ENCODE peak calls at places on chromosomes 1 and 21, in four cellular contexts. One of them, this sample, is unnamed. For H3K9me3, the result is how much of the 10 kb centered on the place peaks cover.

GRCh38 chr21:29788752-29789151 is 151.0 kb downstream of the GRIK1 start:
- DNase-seq in lower lobe of right lung: no peak
- DNase-seq in CD8-positive, alpha-beta T cell: no peak
- DNase-seq in cardiac muscle cell: no peak
- DNase-seq in this sample: no peak

GRCh38 chr1:222064388-222065201 is 322.7 kb upstream of the DUSP10 start:
- DNase-seq in lower lobe of right lung: no peak
- DNase-seq in CD8-positive, alpha-beta T cell: no peak
- DNase-seq in cardiac muscle cell: no peak
- DNase-seq in this sample: no peak

GRCh38 chr21:15121655-15122120 is 56.9 kb upstream of the NRIP1 start:
- DNase-seq in lower lobe of right lung: peak
- DNase-seq in CD8-positive, alpha-beta T cell: no peak
- DNase-seq in cardiac muscle cell: no peak
- DNase-seq in this sample: no peak

GRCh38 chr21:46472246-46472645 is 13.6 kb downstream of the DIP2A start:
- DNase-seq in lower lobe of right lung: no peak
- DNase-seq in CD8-positive, alpha-beta T cell: no peak
- DNase-seq in cardiac muscle cell: no peak
- DNase-seq in this sample: no peak

GRCh38 chr1:40058453-40059291 is 18.1 kb downstream of the CAP1 start:
- DNase-seq in lower lobe of right lung: no peak
- DNase-seq in CD8-positive, alpha-beta T cell: no peak
- DNase-seq in cardiac muscle cell: no peak
- DNase-seq in this sample: no peak

GRCh38 chr1:61226791-61227567 is 144.6 kb downstream of the NFIA start:
- DNase-seq in lower lobe of right lung: no peak
- DNase-seq in CD8-positive, alpha-beta T cell: no peak
- DNase-seq in cardiac muscle cell: peak
- DNase-seq in this sample: no peak

GRCh38 chr21:32315511-32316362 is 17.1 kb downstream of the MRAP start:
- DNase-seq in lower lobe of right lung: no peak
- DNase-seq in CD8-positive, alpha-beta T cell: no peak
- DNase-seq in cardiac muscle cell: no peak
- DNase-seq in this sample: no peak

GRCh38 chr1:201405484-201405831 is 6.3 kb upstream of the LAD1 start:
- DNase-seq in lower lobe of right lung: peak
- DNase-seq in CD8-positive, alpha-beta T cell: no peak
- DNase-seq in cardiac muscle cell: no peak
- DNase-seq in this sample: no peak

GRCh38 chr1:147600119-147601111 is 59.1 kb downstream of the BCL9 start:
- DNase-seq in lower lobe of right lung: no peak
- DNase-seq in CD8-positive, alpha-beta T cell: no peak
- DNase-seq in cardiac muscle cell: peak
- DNase-seq in this sample: peak

GRCh38 chr1:222074317-222074716 is 332.4 kb upstream of the DUSP10 start:
- DNase-seq in lower lobe of right lung: no peak
- DNase-seq in CD8-positive, alpha-beta T cell: no peak
- DNase-seq in cardiac muscle cell: no peak
- DNase-seq in this sample: no peak

GRCh38 chr1:156711011-156711817 is 5.8 kb upstream of the CRABP2 start:
- DNase-seq in lower lobe of right lung: no peak
- DNase-seq in CD8-positive, alpha-beta T cell: no peak
- DNase-seq in cardiac muscle cell: peak
- DNase-seq in this sample: no peak

GRCh38 chr1:110212165-110213142 is 2.3 kb downstream of the KCNC4 start:
- DNase-seq in lower lobe of right lung: no peak
- DNase-seq in CD8-positive, alpha-beta T cell: no peak
- DNase-seq in cardiac muscle cell: no peak
- DNase-seq in this sample: no peak

GRCh38 chr1:45802343-45803298 is 791 bp upstream of the MAST2 start:
- DNase-seq in lower lobe of right lung: peak
- DNase-seq in CD8-positive, alpha-beta T cell: no peak
- DNase-seq in cardiac muscle cell: peak
- DNase-seq in this sample: peak

GRCh38 chr21:44842087-44842486 is 24.2 kb upstream of the SUMO3 start:
- DNase-seq in lower lobe of right lung: no peak
- DNase-seq in CD8-positive, alpha-beta T cell: no peak
- DNase-seq in cardiac muscle cell: no peak
- DNase-seq in this sample: no peak

GRCh38 chr1:216457356-216457755 is 34.1 kb upstream of the USH2A start:
- DNase-seq in lower lobe of right lung: no peak
- DNase-seq in CD8-positive, alpha-beta T cell: no peak
- DNase-seq in cardiac muscle cell: peak
- DNase-seq in this sample: no peak

GRCh38 chr1:244352156-244352830 is 99.4 kb downstream of the ADSS2 start:
- DNase-seq in lower lobe of right lung: no peak
- DNase-seq in CD8-positive, alpha-beta T cell: no peak
- DNase-seq in cardiac muscle cell: no peak
- DNase-seq in this sample: no peak

GRCh38 chr1:14570514-14570913 is 28.0 kb upstream of the KAZN start:
- DNase-seq in lower lobe of right lung: no peak
- DNase-seq in CD8-positive, alpha-beta T cell: no peak
- DNase-seq in cardiac muscle cell: no peak
- DNase-seq in this sample: no peak

GRCh38 chr1:227318852-227319607 is 738 bp upstream of the CDC42BPA start:
- DNase-seq in lower lobe of right lung: no peak
- DNase-seq in CD8-positive, alpha-beta T cell: no peak
- DNase-seq in cardiac muscle cell: peak
- DNase-seq in this sample: peak

GRCh38 chr1:1091344-1092148 is 17.4 kb upstream of the RNF223 start:
- DNase-seq in lower lobe of right lung: peak
- DNase-seq in CD8-positive, alpha-beta T cell: no peak
- DNase-seq in cardiac muscle cell: no peak
- DNase-seq in this sample: peak

GRCh38 chr1:169271094-169271493 is 96.5 kb downstream of the NME7 start:
- DNase-seq in lower lobe of right lung: no peak
- DNase-seq in CD8-positive, alpha-beta T cell: no peak
- DNase-seq in cardiac muscle cell: no peak
- DNase-seq in this sample: peak
- H3K9me3 ChIP-seq in lower lobe of right lung: under half
- H3K9me3 ChIP-seq in CD8-positive, alpha-beta T cell: under half
- H3K9me3 ChIP-seq in cardiac muscle cell: under half
- H3K9me3 ChIP-seq in this sample: under half

GRCh38 chr1:208148380-208148779 is 95.8 kb downstream of the PLXNA2 start:
- DNase-seq in lower lobe of right lung: no peak
- DNase-seq in CD8-positive, alpha-beta T cell: no peak
- DNase-seq in cardiac muscle cell: no peak
- DNase-seq in this sample: no peak
- H3K9me3 ChIP-seq in lower lobe of right lung: under half
- H3K9me3 ChIP-seq in CD8-positive, alpha-beta T cell: under half
- H3K9me3 ChIP-seq in cardiac muscle cell: under half
- H3K9me3 ChIP-seq in this sample: under half

DNA sequence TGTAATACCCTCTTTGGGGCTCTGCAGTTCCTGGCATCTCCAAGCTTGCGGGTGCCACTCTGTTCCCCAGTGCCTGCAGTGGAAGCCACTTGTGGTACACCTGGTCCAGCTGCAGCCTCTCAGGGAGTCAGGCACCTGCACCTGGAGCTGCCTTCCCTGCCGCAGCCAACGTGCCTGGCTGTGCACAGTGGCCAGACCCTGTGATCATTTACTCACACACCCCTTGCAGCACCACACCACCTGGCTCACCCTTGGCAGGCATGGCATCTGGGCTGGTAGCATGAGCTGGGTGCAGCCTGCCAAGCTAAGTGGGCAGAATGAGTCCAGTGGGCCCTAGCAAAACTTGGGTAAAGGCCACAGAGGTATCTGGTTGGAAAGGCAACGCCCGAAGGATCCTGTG is 51.1 kb upstream of the NTPCR start:
- DNase-seq in lower lobe of right lung: no peak
- DNase-seq in CD8-positive, alpha-beta T cell: no peak
- DNase-seq in cardiac muscle cell: no peak
- DNase-seq in this sample: no peak
- H3K9me3 ChIP-seq in lower lobe of right lung: under half
- H3K9me3 ChIP-seq in CD8-positive, alpha-beta T cell: under half
- H3K9me3 ChIP-seq in cardiac muscle cell: under half
- H3K9me3 ChIP-seq in this sample: under half

GRCh38 chr1:152776361-152776760 is 1.4 kb downstream of the LCE1F start:
- DNase-seq in lower lobe of right lung: no peak
- DNase-seq in CD8-positive, alpha-beta T cell: no peak
- DNase-seq in cardiac muscle cell: no peak
- DNase-seq in this sample: no peak
- H3K9me3 ChIP-seq in lower lobe of right lung: under half
- H3K9me3 ChIP-seq in CD8-positive, alpha-beta T cell: under half
- H3K9me3 ChIP-seq in cardiac muscle cell: under half
- H3K9me3 ChIP-seq in this sample: under half

GRCh38 chr1:230085178-230085515 is 18.1 kb downstream of the GALNT2 start:
- DNase-seq in lower lobe of right lung: no peak
- DNase-seq in CD8-positive, alpha-beta T cell: no peak
- DNase-seq in cardiac muscle cell: no peak
- DNase-seq in this sample: no peak

GRCh38 chr1:230086152-230086551 is 19.1 kb downstream of the GALNT2 start:
- DNase-seq in lower lobe of right lung: no peak
- DNase-seq in CD8-positive, alpha-beta T cell: no peak
- DNase-seq in cardiac muscle cell: no peak
- DNase-seq in this sample: no peak

GRCh38 chr1:230087722-230088115 is 20.7 kb downstream of the GALNT2 start:
- DNase-seq in lower lobe of right lung: no peak
- DNase-seq in CD8-positive, alpha-beta T cell: no peak
- DNase-seq in cardiac muscle cell: no peak
- DNase-seq in this sample: no peak

GRCh38 chr1:230084408-230085177 is 17.6 kb downstream of the GALNT2 start:
- DNase-seq in lower lobe of right lung: no peak
- DNase-seq in CD8-positive, alpha-beta T cell: peak
- DNase-seq in cardiac muscle cell: no peak
- DNase-seq in this sample: no peak

GRCh38 chr1:230087034-230087721 is 20.1 kb downstream of the GALNT2 start:
- DNase-seq in lower lobe of right lung: no peak
- DNase-seq in CD8-positive, alpha-beta T cell: no peak
- DNase-seq in cardiac muscle cell: no peak
- DNase-seq in this sample: no peak
- H3K9me3 ChIP-seq in lower lobe of right lung: under half
- H3K9me3 ChIP-seq in CD8-positive, alpha-beta T cell: under half
- H3K9me3 ChIP-seq in cardiac muscle cell: under half
- H3K9me3 ChIP-seq in this sample: under half

GRCh38 chr1:2962946-2963345 is 58.3 kb upstream of the ACTRT2 start:
- DNase-seq in lower lobe of right lung: peak
- DNase-seq in CD8-positive, alpha-beta T cell: no peak
- DNase-seq in cardiac muscle cell: no peak
- DNase-seq in this sample: no peak
- H3K9me3 ChIP-seq in lower lobe of right lung: under half
- H3K9me3 ChIP-seq in CD8-positive, alpha-beta T cell: under half
- H3K9me3 ChIP-seq in cardiac muscle cell: under half
- H3K9me3 ChIP-seq in this sample: under half

GRCh38 chr1:114988095-114988494 is 41.5 kb upstream of the TSHB start:
- DNase-seq in lower lobe of right lung: no peak
- DNase-seq in CD8-positive, alpha-beta T cell: no peak
- DNase-seq in cardiac muscle cell: no peak
- DNase-seq in this sample: no peak

GRCh38 chr1:114982251-114982650 is 47.4 kb upstream of the TSHB start:
- DNase-seq in lower lobe of right lung: no peak
- DNase-seq in CD8-positive, alpha-beta T cell: no peak
- DNase-seq in cardiac muscle cell: no peak
- DNase-seq in this sample: no peak

DNA sequence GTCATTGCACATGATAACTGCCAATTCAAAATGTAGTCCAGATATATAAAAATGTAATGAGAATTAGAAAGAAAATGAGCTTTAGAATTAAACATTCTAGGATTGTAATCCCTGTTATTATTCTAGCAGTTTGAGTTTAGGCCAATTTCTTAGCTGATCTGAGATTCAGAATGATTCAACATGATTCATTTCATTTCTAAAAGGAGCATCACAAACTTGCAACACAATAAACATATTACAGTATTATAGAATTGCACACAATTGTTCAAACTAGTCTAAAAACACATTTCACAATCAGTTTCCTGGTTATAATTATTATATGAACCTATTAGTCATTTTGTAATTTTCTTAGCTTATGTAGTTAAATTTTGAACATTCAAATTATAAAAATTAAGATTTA is 43.3 kb upstream of the TSHB start:
- DNase-seq in lower lobe of right lung: no peak
- DNase-seq in CD8-positive, alpha-beta T cell: no peak
- DNase-seq in cardiac muscle cell: no peak
- DNase-seq in this sample: no peak
- H3K9me3 ChIP-seq in lower lobe of right lung: under half
- H3K9me3 ChIP-seq in CD8-positive, alpha-beta T cell: under half
- H3K9me3 ChIP-seq in cardiac muscle cell: under half
- H3K9me3 ChIP-seq in this sample: under half

This sample was measured in HAP-1.